ENCODE peak calls at places on chromosomes 2 and 18, in nine cellular contexts. B is ELR; P is activated CD4-positive, alpha-beta T cell treated with anti-CD3 and anti-CD28 coated beads, Interleukin-2, amount 50 U/mL, for 1 hour; G is B cell; Y is M059J; L is mucosa of gallbladder; T is NAMALWA; D is Panc1; C is DMS 273 treated with DMSO at 0.1 percent for 48 hours. S is an unnamed sample.

GRCh38 chr2:121075006-121075545 is 209.9 kb downstream of the TFCP2L1 start:
- DNase-seq in T (peak; percentile 95), Y (peak; percentile 94), D (peak; percentile 87), G (no peak), B (peak; percentile 99), C (peak; percentile 96), L (no peak), P (no peak), S (peak; percentile 96)

GRCh38 chr2:224155896-224156295 is 116.8 kb upstream of the SERPINE2 start:
- DNase-seq in C (no peak), T (no peak), Y (peak; percentile 43), B (peak; percentile 45), G (no peak), L (no peak), D (no peak), P (no peak), S (no peak)

GRCh38 chr2:221444106-221444505 is 128.0 kb downstream of the EPHA4 start:
- DNase-seq in T (no peak), L (no peak), C (no peak), Y (peak; percentile 76), P (no peak), B (peak; percentile 63), G (no peak), D (no peak), S (peak; percentile 84)

GRCh38 chr2:134079373-134079772 is 174.5 kb upstream of the MGAT5 start:
- DNase-seq in L (no peak), B (no peak), Y (no peak), G (peak; percentile 38), C (no peak), D (no peak), T (no peak), P (no peak), S (no peak)

GRCh38 chr2:165289069-165289468 is 49.9 kb downstream of the SCN2A start:
- DNase-seq in C (no peak), B (no peak), D (no peak), P (no peak), Y (no peak), L (no peak), G (no peak), T (no peak), S (no peak)

GRCh38 chr2:166127217-166128155 is at the start of gene SCN1A:
- DNase-seq in B (peak; percentile 73), C (peak; percentile 33), Y (peak; percentile 17), D (peak; percentile 20), P (no peak), G (no peak), L (no peak), T (peak; percentile 61), S (peak; percentile 43)

GRCh38 chr18:50022985-50023384 is 172.0 kb downstream of the MYO5B start:
- DNase-seq in Y (no peak), P (no peak), T (no peak), L (no peak), G (no peak), B (no peak), D (no peak), C (no peak), S (no peak)

GRCh38 chr2:240369725-240370585 is 65.5 kb upstream of the GPC1 start:
- DNase-seq in L (peak; percentile 88), T (no peak), Y (peak; percentile 82), P (no peak), D (no peak), C (no peak), G (no peak), B (peak; percentile 89), S (peak; percentile 95)

GRCh38 chr18:41703744-41704530 is 251.1 kb upstream of the PIK3C3 start:
- DNase-seq in L (no peak), D (no peak), B (peak; percentile 74), P (no peak), Y (peak; percentile 15), C (no peak), T (no peak), G (no peak), S (no peak)

GRCh38 chr2:20485612-20485926 is 38.7 kb downstream of the RHOB start:
- DNase-seq in L (no peak), B (no peak), Y (no peak), C (no peak), T (no peak), G (no peak), P (no peak), D (no peak), S (no peak)

GRCh38 chr2:159124441-159124911 is 156.0 kb downstream of the TANC1 start:
- DNase-seq in Y (peak; percentile 95), B (peak; percentile 90), T (no peak), L (no peak), D (peak; percentile 18), C (no peak), P (no peak), G (no peak), S (peak; percentile 96)

GRCh38 chr2:166468124-166469024 is 25.7 kb downstream of the SCN7A start:
- DNase-seq in D (no peak), P (no peak), T (no peak), B (no peak), C (no peak), G (no peak), L (no peak), Y (no peak), S (no peak)

GRCh38 chr18:11005528-11005927 is 143.8 kb downstream of the PIEZO2 start:
- DNase-seq in Y (peak; percentile 97), B (peak; percentile 70), C (peak; percentile 16), L (peak; percentile 72), T (no peak), G (no peak), D (peak; percentile 57), P (no peak), S (peak; percentile 95)

GRCh38 chr2:161166538-161167409 is 6.5 kb downstream of the TANK start:
- DNase-seq in G (no peak), D (no peak), P (no peak), T (no peak), B (peak; percentile 63), Y (peak; percentile 65), C (no peak), L (no peak), S (peak; percentile 17)

GRCh38 chr2:199379251-199379650 is 78.5 kb downstream of the SATB2 start:
- DNase-seq in G (no peak), B (peak; percentile 77), Y (peak; percentile 63), D (peak; percentile 36), C (no peak), L (no peak), P (no peak), T (no peak), S (peak; percentile 40)

GRCh38 chr2:144834954-144835633 is 315.2 kb upstream of the ZEB2 start:
- DNase-seq in D (no peak), C (peak; percentile 97), G (no peak), B (peak; percentile 46), P (no peak), L (no peak), T (no peak), Y (peak; percentile 71), S (peak; percentile 65)

GRCh38 chr2:48070415-48070814 is 164.1 kb upstream of the FBXO11 start:
- DNase-seq in C (no peak), L (no peak), B (no peak), T (no peak), D (no peak), Y (no peak), P (no peak), G (no peak), S (no peak)

GRCh38 chr18:26650310-26651285 is 102.2 kb upstream of the KCTD1 start:
- DNase-seq in Y (no peak), B (no peak), T (no peak), L (no peak), C (no peak), P (no peak), G (no peak), D (no peak), S (no peak)

GRCh38 chr2:218964041-218964771 is 4.7 kb downstream of the CDK5R2 start:
- DNase-seq in Y (peak; percentile 90), L (no peak), T (no peak), B (peak; percentile 91), P (no peak), G (no peak), C (peak; percentile 12), D (no peak), S (peak; percentile 98)

GRCh38 chr18:53322163-53322562 is 902.3 kb downstream of the MBD2 start:
- DNase-seq in G (no peak), P (no peak), T (no peak), D (no peak), C (no peak), L (no peak), B (no peak), Y (no peak), S (no peak)

GRCh38 chr18:30970201-30970816 is 72.2 kb downstream of the DSC3 start:
- DNase-seq in P (no peak), D (no peak), B (peak; percentile 75), T (peak; percentile 61), C (no peak), Y (peak; percentile 26), G (no peak), L (no peak), S (peak; percentile 16)

GRCh38 chr2:46175409-46175808 is 121.8 kb upstream of the EPAS1 start:
- DNase-seq in D (no peak), G (no peak), Y (peak; percentile 33), C (no peak), B (peak; percentile 61), L (no peak), T (no peak), P (no peak), S (peak; percentile 46)

GRCh38 chr2:96175951-96176350 is 30.7 kb upstream of the DUSP2 start:
- DNase-seq in B (peak; percentile 46), G (no peak), T (no peak), D (no peak), P (no peak), C (no peak), L (no peak), Y (peak; percentile 67), S (peak; percentile 33)

GRCh38 chr2:95032341-95032740 is 6.8 kb downstream of the MAL start:
- DNase-seq in D (no peak), C (no peak), B (no peak), Y (no peak), T (no peak), G (no peak), L (no peak), P (no peak), S (no peak)

GRCh38 chr2:68908392-68908970 is 37.3 kb upstream of the BMP10 start:
- DNase-seq in C (peak; percentile 8), G (peak; percentile 66), T (peak; percentile 96), P (peak; percentile 77), D (no peak), L (peak; percentile 92), Y (peak; percentile 95), B (peak; percentile 71), S (peak; percentile 91)

GRCh38 chr18:6748241-6748640 is 18.7 kb downstream of the ARHGAP28 start:
- DNase-seq in L (no peak), P (no peak), D (no peak), C (no peak), G (no peak), B (no peak), Y (no peak), T (no peak), S (no peak)

GRCh38 chr2:216932806-216933579 is 73.1 kb upstream of the TNP1 start:
- DNase-seq in C (no peak), D (no peak), B (no peak), P (no peak), T (no peak), L (peak; percentile 19), Y (no peak), G (no peak), S (no peak)

GRCh38 chr2:104025296-104025695 is 828.6 kb upstream of the POU3F3 start:
- DNase-seq in P (no peak), Y (no peak), C (no peak), T (no peak), L (no peak), D (no peak), G (no peak), B (no peak), S (no peak)

GRCh38 chr2:85259865-85260264 is 67.9 kb downstream of the TGOLN2 start:
- DNase-seq in G (no peak), L (no peak), T (no peak), Y (no peak), P (no peak), D (no peak), C (no peak), B (no peak), S (no peak)

GRCh38 chr2:126534508-126534907 is 121.5 kb upstream of the GYPC start:
- DNase-seq in D (no peak), T (no peak), C (no peak), Y (no peak), P (no peak), B (no peak), L (no peak), G (no peak), S (no peak)

GRCh38 chr18:69400976-69401474 is 337 bp downstream of the DOK6 start:
- DNase-seq in Y (peak; percentile 4), T (no peak), G (peak; percentile 37), C (no peak), B (no peak), D (no peak), L (no peak), P (no peak), S (peak; percentile 1)